ENCODE peak calls at places on chromosome 10, in six cellular contexts. V is EL, E is T1000, T is WTC11, R is M059J, F is NCI-H748 treated with DMSO at 0.1 percent for 48 hours. K is an unnamed sample.

GRCh38 chr10:99403674-99404073 is 26.8 kb downstream of the GOT1 start:
- DNase-seq in V (peak; percentile 57), E (no peak), T (no peak), R (peak; percentile 60), F (no peak), K (no peak)

GRCh38 chr10:75742355-75742754 is 310.9 kb downstream of the LRMDA start:
- DNase-seq in V (no peak), E (no peak), T (no peak), R (no peak), F (no peak), K (no peak)

GRCh38 chr10:10847313-10847712 is 170.4 kb upstream of the CELF2 start:
- DNase-seq in V (no peak), E (no peak), T (no peak), R (no peak), F (no peak), K (no peak)

GRCh38 chr10:5355762-5356478 is 8.8 kb upstream of the UCN3 start:
- DNase-seq in V (no peak), E (no peak), T (no peak), R (no peak), F (no peak), K (no peak)

GRCh38 chr10:125014984-125015944 is 73.3 kb downstream of the ZRANB1 start:
- DNase-seq in V (no peak), E (no peak), T (no peak), R (no peak), F (no peak), K (no peak)

GRCh38 chr10:132241496-132241895 is 54.7 kb downstream of the DPYSL4 start:
- DNase-seq in V (no peak), E (no peak), T (no peak), R (no peak), F (no peak), K (no peak)

GRCh38 chr10:71214641-71215160 is 2.3 kb downstream of the UNC5B start:
- DNase-seq in V (no peak), E (no peak), T (no peak), R (no peak), F (no peak), K (no peak)

GRCh38 chr10:25068152-25069058 is 52.0 kb downstream of the THNSL1 start:
- DNase-seq in V (peak; percentile 62), E (no peak), T (no peak), R (peak; percentile 54), F (no peak), K (no peak)

GRCh38 chr10:49844775-49845561 is 82.8 kb upstream of the OGDHL start:
- DNase-seq in V (peak; percentile 58), E (no peak), T (no peak), R (peak; percentile 48), F (no peak), K (peak; percentile 46)

GRCh38 chr10:21078410-21079329 is 181.6 kb upstream of the NEBL start:
- DNase-seq in V (peak; percentile 59), E (peak; percentile 11), T (peak; percentile 78), R (peak; percentile 48), F (peak; percentile 60), K (peak; percentile 15)

GRCh38 chr10:119608316-119609155 is 11.8 kb upstream of the TIAL1 start:
- DNase-seq in V (peak; percentile 35), E (no peak), T (peak; percentile 65), R (peak; percentile 51), F (no peak), K (no peak)

GRCh38 chr10:69318997-69319727 is 40.9 kb downstream of the HK1 start:
- DNase-seq in V (peak; percentile 72), E (peak; percentile 57), T (no peak), R (peak; percentile 83), F (no peak), K (no peak)

GRCh38 chr10:114635101-114635500 is 23.0 kb downstream of the ABLIM1 start:
- DNase-seq in V (no peak), E (no peak), T (no peak), R (peak; percentile 65), F (no peak), K (no peak)

GRCh38 chr10:73937333-73938020 is 26.5 kb downstream of the PLAU start:
- DNase-seq in V (peak; percentile 31), E (peak; percentile 48), T (no peak), R (no peak), F (no peak), K (no peak)

GRCh38 chr10:17756557-17757208 is 4.7 kb downstream of the TMEM236 start:
- DNase-seq in V (no peak), E (no peak), T (no peak), R (peak; percentile 75), F (no peak), K (no peak)

GRCh38 chr10:73953665-73954064 is 42.7 kb downstream of the PLAU start:
- DNase-seq in V (no peak), E (no peak), T (no peak), R (peak; percentile 76), F (no peak), K (no peak)

GRCh38 chr10:102118867-102119266 is 1.3 kb downstream of the LDB1 start:
- DNase-seq in V (peak; percentile 37), E (no peak), T (no peak), R (no peak), F (no peak), K (no peak)

GRCh38 chr10:126215767-126216166 is 172.5 kb downstream of the ADAM12 start:
- DNase-seq in V (no peak), E (no peak), T (no peak), R (no peak), F (no peak), K (no peak)

GRCh38 chr10:110802551-110803238 is 69.0 kb upstream of the PDCD4 start:
- DNase-seq in V (peak; percentile 87), E (no peak), T (no peak), R (peak; percentile 90), F (peak; percentile 63), K (peak; percentile 55)

GRCh38 chr10:35567951-35568350 is 37.2 kb upstream of the GJD4 start:
- DNase-seq in V (no peak), E (no peak), T (no peak), R (no peak), F (no peak), K (no peak)

GRCh38 chr10:77351386-77351785 is 286.2 kb downstream of the KCNMA1 start:
- DNase-seq in V (peak; percentile 62), E (peak; percentile 29), T (no peak), R (peak; percentile 71), F (no peak), K (peak; percentile 32)

GRCh38 chr10:30000802-30001571 is 58.4 kb downstream of the JCAD start:
- DNase-seq in V (peak; percentile 66), E (no peak), T (no peak), R (peak; percentile 87), F (no peak), K (no peak)

GRCh38 chr10:95279042-95279820 is 11.6 kb downstream of the PDLIM1 start:
- DNase-seq in V (peak; percentile 78), E (no peak), T (no peak), R (peak; percentile 73), F (no peak), K (no peak)

GRCh38 chr10:78588194-78588811 is 480.5 kb upstream of the ZMIZ1 start:
- DNase-seq in V (no peak), E (no peak), T (no peak), R (no peak), F (no peak), K (no peak)

GRCh38 chr10:58254644-58255043 is 13.1 kb downstream of the IPMK start:
- DNase-seq in V (no peak), E (no peak), T (no peak), R (no peak), F (no peak), K (no peak)

GRCh38 chr10:79446451-79447020 is 1.1 kb upstream of the ZCCHC24 start:
- DNase-seq in V (peak; percentile 38), E (peak; percentile 44), T (peak; percentile 63), R (peak; percentile 34), F (no peak), K (no peak)

K was measured in brain pericyte.